ENCODE peak calls at places on chromosome 4, in six cellular contexts. O, H, B, F, M and P are unnamed samples. For H3K9me3, the result is how much of the 10 kb centered on the place peaks cover.

GRCh38 chr4:128427832-128428366 is 140.3 kb upstream of the PGRMC2 start:
- DNase-seq in H (no peak), F (no peak), O (peak), M (peak), B (peak), P (peak)

GRCh38 chr4:8599657-8600056 is 7.1 kb downstream of the CPZ start:
- DNase-seq in H (peak), F (no peak), M (no peak), O (no peak), B (peak), P (peak)

GRCh38 chr4:185341841-185342240 is 53.9 kb downstream of the LRP2BP start:
- DNase-seq in M (no peak), F (no peak), B (no peak), O (no peak), H (no peak), P (no peak)

GRCh38 chr4:185227713-185228278 is 18.4 kb downstream of the SNX25 start:
- DNase-seq in H (no peak), O (no peak), M (no peak), F (no peak), B (no peak), P (no peak)

GRCh38 chr4:26020896-26021295 is 106.9 kb downstream of the SMIM20 start:
- DNase-seq in B (no peak), H (no peak), F (no peak), O (no peak), M (no peak), P (peak)

GRCh38 chr4:41882622-41883347 is 52.4 kb upstream of the TMEM33 start:
- DNase-seq in O (peak), F (no peak), B (no peak), H (no peak), M (no peak), P (no peak)

GRCh38 chr4:16206848-16207247 is 19.4 kb downstream of the TAPT1 start:
- DNase-seq in M (no peak), H (no peak), F (no peak), O (no peak), B (no peak), P (no peak)

GRCh38 chr4:128159967-128160366 is 98.9 kb downstream of the LARP1B start:
- DNase-seq in M (no peak), F (no peak), O (no peak), H (no peak), B (no peak), P (peak)

GRCh38 chr4:174808836-174809235 is 20.2 kb downstream of the GLRA3 start:
- DNase-seq in O (no peak), B (no peak), M (no peak), F (no peak), H (no peak), P (no peak)

GRCh38 chr4:157217708-157218107 is 2.8 kb upstream of the GRIA2 start:
- DNase-seq in O (peak), M (no peak), H (no peak), F (no peak), B (peak), P (no peak)

GRCh38 chr4:153089781-153090180 is 114.5 kb upstream of the TRIM2 start:
- DNase-seq in B (no peak), H (no peak), O (no peak), M (no peak), F (no peak), P (no peak)

GRCh38 chr4:19806865-19807264 is 444.8 kb upstream of the SLIT2 start:
- DNase-seq in B (no peak), M (no peak), F (no peak), O (no peak), H (no peak), P (no peak)

GRCh38 chr4:115234405-115235093 is 121.1 kb upstream of the NDST4 start:
- DNase-seq in M (no peak), F (no peak), H (no peak), B (peak), O (peak), P (no peak)

GRCh38 chr4:155496294-155496626 is 119.5 kb upstream of the MAP9 start:
- DNase-seq in B (no peak), M (no peak), O (no peak), F (no peak), H (no peak), P (no peak)

GRCh38 chr4:145019346-145019745 is 78.7 kb downstream of the ANAPC10 start:
- DNase-seq in F (no peak), H (no peak), M (no peak), O (no peak), B (no peak), P (no peak)

GRCh38 chr4:120691536-120691935 is 231.0 kb downstream of the PRDM5 start:
- DNase-seq in F (no peak), O (no peak), B (no peak), M (no peak), H (no peak), P (no peak)

GRCh38 chr4:142840516-142841123 is 5.5 kb downstream of the INPP4B start:
- DNase-seq in B (peak), O (peak), H (no peak), M (no peak), F (no peak), P (peak)

GRCh38 chr4:151659631-151660030 is 101.2 kb downstream of the GATB start:
- DNase-seq in F (no peak), H (peak), B (no peak), O (peak), M (no peak), P (no peak)

GRCh38 chr4:6591781-6592180 is 16.8 kb downstream of the MAN2B2 start:
- DNase-seq in F (no peak), B (no peak), O (no peak), M (no peak), H (no peak), P (no peak)

GRCh38 chr4:73770917-73771316 is 30.5 kb downstream of the CXCL8 start:
- DNase-seq in H (no peak), M (peak), O (no peak), F (no peak), B (no peak), P (no peak)

GRCh38 chr4:15913631-15913970 is 24.9 kb downstream of the FGFBP1 start:
- DNase-seq in H (no peak), O (peak), M (no peak), B (peak), F (no peak), P (peak)

GRCh38 chr4:73053076-73053475 is 16.4 kb downstream of the COX18 start:
- DNase-seq in M (no peak), O (no peak), F (no peak), H (no peak), B (no peak), P (no peak)

GRCh38 chr4:114250439-114250891 is 271.0 kb upstream of the ARSJ start:
- DNase-seq in H (no peak), F (no peak), M (no peak), O (no peak), B (no peak), P (peak)

GRCh38 chr4:186912606-186913005 is 188.9 kb upstream of the FAT1 start:
- DNase-seq in M (no peak), H (no peak), F (no peak), O (no peak), B (no peak), P (no peak)

GRCh38 chr4:125735107-125735506 is 420.4 kb downstream of the FAT4 start:
- DNase-seq in M (no peak), B (no peak), O (peak), H (no peak), F (no peak), P (peak)

GRCh38 chr4:81684357-81684756 is 212.7 kb upstream of the RASGEF1B start:
- DNase-seq in O (no peak), H (no peak), M (no peak), B (no peak), F (no peak), P (no peak)

GRCh38 chr4:141900841-141901240 is 264.5 kb downstream of the IL15 start:
- DNase-seq in B (no peak), M (no peak), H (no peak), F (no peak), O (no peak), P (no peak)

GRCh38 chr4:159366966-159367365 is 264.1 kb downstream of the RAPGEF2 start:
- DNase-seq in H (no peak), O (no peak), F (peak), B (no peak), M (no peak), P (no peak)

GRCh38 chr4:6562931-6563901 is 11.8 kb upstream of the MAN2B2 start:
- DNase-seq in B (no peak), F (no peak), O (no peak), M (peak), H (no peak), P (no peak)

GRCh38 chr4:182093947-182094346 is 149.3 kb upstream of the TENM3 start:
- DNase-seq in F (no peak), B (no peak), O (no peak), M (no peak), H (no peak), P (no peak)

GRCh38 chr4:17024430-17024829 is 126.0 kb upstream of the LDB2 start:
- DNase-seq in O (no peak), H (no peak), B (no peak), M (no peak), F (no peak), P (no peak)

GRCh38 chr4:82489987-82490386 is 59.6 kb downstream of the ENOPH1 start:
- DNase-seq in B (no peak), H (no peak), M (no peak), O (no peak), F (no peak), P (no peak)

GRCh38 chr4:176841730-176842129 is 49.0 kb upstream of the VEGFC start:
- DNase-seq in H (no peak), B (no peak), F (no peak), O (no peak), M (no peak), P (peak)

GRCh38 chr4:157300678-157301077 is 80.2 kb downstream of the GRIA2 start:
- DNase-seq in H (no peak), O (no peak), M (no peak), F (no peak), B (no peak), P (no peak)

DNA sequence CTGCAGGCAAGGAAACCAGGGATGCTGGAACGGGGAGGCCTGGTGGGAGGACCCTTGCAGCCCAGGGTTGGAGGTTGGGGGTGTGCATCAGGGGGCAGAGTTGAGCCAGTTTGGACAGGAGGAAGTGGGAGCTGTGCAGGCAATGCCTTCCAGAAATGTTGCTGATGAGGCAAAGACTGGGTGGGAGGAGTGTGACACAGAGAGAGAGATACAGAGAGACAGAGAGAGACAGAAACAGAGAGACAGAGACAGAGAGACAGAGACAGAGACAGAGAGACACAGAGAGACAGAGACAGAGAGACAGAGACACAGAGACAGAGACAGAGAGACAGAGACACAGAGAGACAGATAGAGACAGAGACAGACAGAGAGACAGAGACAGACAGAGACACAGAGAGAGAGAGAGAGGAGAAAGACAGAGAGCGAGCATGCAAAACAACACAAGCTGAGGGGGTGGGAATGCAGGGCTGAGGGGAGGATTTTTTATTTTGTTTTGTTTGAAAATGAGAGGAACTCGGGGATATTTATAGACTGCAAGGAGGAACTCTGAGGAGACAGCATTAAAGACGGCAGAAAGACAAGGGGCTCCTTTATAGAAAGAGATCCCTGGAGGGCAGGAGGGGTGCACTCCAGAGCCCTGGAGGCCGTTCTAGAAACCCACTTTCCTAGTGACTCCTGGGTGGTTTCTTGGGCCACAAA is 1.9 kb upstream of the HAUS3 start:
- DNase-seq in M (peak), O (peak), H (peak), F (peak), B (no peak), P (no peak)
- TF ChIP-seq CTCF in M (peak), O (peak), H (peak), F (peak), B (peak), P (peak)

DNA sequence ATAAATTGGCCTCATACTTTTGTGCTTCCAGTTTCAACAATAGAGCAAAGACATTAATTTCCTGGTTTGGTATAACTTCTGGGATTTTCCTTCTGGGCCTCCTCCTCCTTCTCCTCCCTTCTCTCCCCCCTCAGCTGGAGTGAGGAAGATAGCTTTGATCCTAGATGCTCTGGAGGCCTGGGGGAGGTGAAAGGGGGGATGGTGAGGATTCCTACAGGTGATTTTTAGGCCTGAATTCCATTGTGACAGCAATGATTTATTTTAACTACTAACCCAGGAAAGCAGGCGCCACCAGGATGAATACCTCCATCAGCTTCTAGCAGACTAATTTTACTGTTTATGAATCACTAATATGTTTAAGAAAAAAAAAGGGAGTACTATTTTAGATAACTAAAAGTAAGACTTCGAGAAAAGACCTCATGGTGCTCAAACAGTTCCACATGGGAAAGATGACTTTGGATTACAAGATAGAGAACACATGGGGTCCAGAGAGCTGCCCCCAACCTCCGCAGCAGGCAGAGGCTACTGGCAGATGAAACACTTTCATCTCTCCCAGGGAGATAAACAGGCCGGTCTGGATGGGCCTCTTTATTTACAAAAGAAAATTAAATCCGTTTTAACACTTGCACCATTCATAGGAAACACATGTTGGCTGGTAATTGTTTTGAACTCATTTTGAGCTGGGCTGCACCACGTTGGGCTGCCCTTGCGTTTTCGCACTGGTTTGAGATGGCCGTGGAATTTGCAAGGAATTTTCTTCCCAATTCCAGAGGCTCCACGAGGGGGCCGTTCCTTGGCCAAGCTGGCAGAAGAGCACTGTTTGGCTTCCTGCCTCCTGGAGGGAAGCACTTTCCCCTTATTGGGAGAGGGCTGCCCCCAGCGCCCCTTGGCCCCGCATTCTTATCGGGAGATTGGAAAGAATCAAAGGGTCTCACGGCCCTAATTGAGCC is 125.1 kb upstream of the STX18 start:
- DNase-seq in F (no peak), M (no peak), H (no peak), O (peak), B (no peak), P (no peak)
- H3K27ac ChIP-seq in F (no peak), M (no peak), H (peak), O (peak), B (peak), P (peak)

DNA sequence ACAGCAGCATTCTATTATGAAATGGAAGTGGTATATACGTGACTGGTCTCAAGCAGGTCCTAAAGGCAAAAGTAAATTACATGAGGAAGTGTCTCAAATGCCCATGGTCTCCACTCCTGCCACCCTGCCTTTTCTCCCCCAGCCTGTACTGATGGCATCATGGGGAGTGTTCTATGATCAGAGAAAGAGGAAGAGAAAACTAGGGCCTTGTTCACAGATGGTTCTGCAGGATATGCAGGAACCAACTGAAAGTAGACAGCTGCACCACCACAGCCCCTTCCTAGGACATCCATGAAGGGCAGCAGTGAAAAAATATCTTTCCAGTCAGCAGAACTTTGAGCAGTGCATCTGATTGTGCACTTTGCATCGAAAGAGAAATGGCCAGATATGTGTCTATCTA is 901.5 kb downstream of the ARAP2 start:
- DNase-seq in M (no peak), O (no peak), F (no peak), B (no peak), H (no peak), P (no peak)
- H3K9me3 ChIP-seq in M (under half), O (under half), F (under half), B (under half), H (under half), P (under half)

DNA sequence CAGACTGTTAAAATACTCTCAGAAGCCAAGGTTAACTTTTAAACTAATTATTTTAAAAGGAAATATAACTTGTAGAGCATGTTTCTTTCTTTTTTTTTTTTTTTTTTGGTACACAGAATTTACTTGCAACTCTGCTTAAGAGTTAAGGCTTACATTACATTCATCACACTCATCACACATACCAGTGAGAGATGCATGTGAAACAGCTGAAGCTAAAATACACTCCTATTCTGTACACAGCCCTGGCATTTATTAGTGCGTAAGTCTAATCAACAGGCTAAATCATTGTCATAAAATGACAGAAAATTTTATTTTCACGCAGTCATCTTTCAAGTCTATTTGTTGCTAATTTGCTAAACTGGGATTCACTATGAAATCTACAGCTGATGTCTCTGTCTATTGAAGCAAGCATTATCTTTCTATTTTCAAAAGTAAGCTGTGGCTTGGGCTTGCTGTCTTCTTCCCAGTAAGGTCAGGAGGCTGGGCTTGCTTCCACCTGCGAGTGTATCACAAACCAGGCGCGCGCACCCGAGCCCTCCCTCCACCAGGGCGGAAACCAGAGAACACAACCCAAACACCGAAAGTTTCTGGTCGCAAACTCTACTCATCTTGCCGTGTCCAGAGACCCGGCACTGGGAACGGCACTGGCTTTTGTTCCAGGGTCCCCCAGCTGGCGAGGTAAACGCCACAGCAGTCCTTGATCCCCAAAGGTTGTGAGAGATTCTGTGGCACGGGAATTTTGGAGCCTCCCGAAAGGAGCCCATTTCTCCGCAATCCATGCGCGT is 3.9 kb downstream of the MAML3 start:
- DNase-seq in H (peak), F (peak), M (peak), O (peak), B (peak), P (no peak)
- TF ChIP-seq CTCF in H (peak), F (peak), M (no peak), O (no peak), B (no peak), P (peak)

DNA sequence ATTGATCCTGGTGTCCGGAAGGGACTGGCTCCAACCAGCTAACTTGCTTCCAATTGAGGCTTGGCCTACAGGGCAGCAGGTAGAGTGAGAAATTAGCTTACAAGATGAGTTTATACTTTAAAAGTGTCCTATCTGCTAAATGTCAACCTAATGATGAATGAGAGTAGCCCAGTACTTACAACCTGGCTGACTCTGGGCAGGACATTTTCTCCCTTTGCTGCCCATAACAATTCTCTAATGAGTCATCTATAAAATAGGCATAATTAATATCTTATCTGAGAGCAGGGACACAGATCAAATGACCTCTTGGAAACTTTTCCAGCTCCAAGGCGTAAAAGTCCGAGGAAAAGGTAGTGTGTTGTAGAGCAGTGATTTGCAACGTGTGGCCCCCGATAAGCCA is 398.4 kb upstream of the BOD1L1 start:
- DNase-seq in M (no peak), O (no peak), B (no peak), F (no peak), H (no peak), P (no peak)
- H3K27ac ChIP-seq in M (no peak), O (no peak), B (no peak), F (no peak), H (no peak), P (no peak)

GRCh38 chr4:98386-98785 is 25.9 kb upstream of the ZNF718 start:
- DNase-seq in O (no peak), M (no peak), F (no peak), H (no peak), B (no peak), P (no peak)
- H3K9me3 ChIP-seq in O (under half), M (half or more), F (half or more), H (under half), B (under half), P (half or more)